ENCODE peak calls at places on chromosomes 3 and 15, in four cellular contexts. O is NT2/D1, Z is mammary epithelial cell, P is pancreas. F is an unnamed sample. For H3K9me3 and H3K27me3, the result is how much of the 10 kb centered on the place peaks cover.

GRCh38 chr3:60490992-60491391 is 760.3 kb downstream of the FHIT start:
- DNase-seq in O (no peak), Z (no peak), P (no peak), F (no peak)

GRCh38 chr3:133408366-133408765 is 8.5 kb downstream of the BFSP2 start:
- DNase-seq in O (no peak), Z (no peak), P (no peak), F (no peak)

GRCh38 chr15:29770796-29771195 is 51.5 kb downstream of the TJP1 start:
- DNase-seq in O (no peak), Z (peak), P (no peak), F (no peak)

GRCh38 chr3:42701371-42702065 is 1.1 kb downstream of the HHATL start:
- DNase-seq in O (peak), Z (no peak), P (no peak), F (peak)

GRCh38 chr3:132657869-132658747 is 1.5 kb downstream of the ACAD11 start:
- DNase-seq in O (no peak), Z (no peak), P (no peak), F (no peak)

GRCh38 chr3:60742606-60743145 is 508.6 kb downstream of the FHIT start:
- DNase-seq in O (peak), Z (peak), P (no peak), F (peak)

GRCh38 chr15:70566047-70566835 is 197.1 kb downstream of the UACA start:
- DNase-seq in O (peak), Z (no peak), P (no peak), F (no peak)

GRCh38 chr3:15279671-15280402 is 52.5 kb downstream of the SH3BP5 start:
- DNase-seq in O (no peak), Z (peak), P (no peak), F (no peak)

GRCh38 chr15:42444415-42445063 is 46.4 kb downstream of the ZNF106 start:
- DNase-seq in O (no peak), Z (peak), P (no peak), F (no peak)

GRCh38 chr15:77839431-77839830 is 206.7 kb upstream of the LINGO1 start:
- DNase-seq in O (no peak), Z (no peak), P (no peak), F (no peak)

GRCh38 chr3:13095408-13095861 is 22.2 kb upstream of the IQSEC1 start:
- DNase-seq in O (no peak), Z (no peak), P (no peak), F (no peak)

GRCh38 chr15:80776420-80777045 is 2.6 kb upstream of the CEMIP start:
- DNase-seq in O (peak), Z (peak), P (peak), F (peak)

GRCh38 chr15:28273468-28273867 is 48.5 kb downstream of the HERC2 start:
- DNase-seq in O (no peak), Z (no peak), P (no peak), F (no peak)

GRCh38 chr3:49217688-49218470 is 46.5 kb downstream of the KLHDC8B start:
- DNase-seq in O (no peak), Z (no peak), P (no peak), F (no peak)

GRCh38 chr3:112979244-112979832 is 4.4 kb upstream of the CD200R1 start:
- DNase-seq in O (no peak), Z (peak), P (no peak), F (no peak)

GRCh38 chr3:113287111-113287817 is 75.9 kb downstream of the BOC start:
- DNase-seq in O (no peak), Z (peak), P (no peak), F (peak)

GRCh38 chr15:48712546-48712945 is 67.0 kb upstream of the FBN1 start:
- DNase-seq in O (no peak), Z (no peak), P (no peak), F (no peak)

GRCh38 chr3:42195879-42196330 is 70.1 kb downstream of the CCK start:
- DNase-seq in O (no peak), Z (no peak), P (no peak), F (no peak)

GRCh38 chr3:178084938-178085816 is 451.1 kb upstream of the KCNMB2 start:
- DNase-seq in O (peak), Z (no peak), P (no peak), F (peak)

GRCh38 chr3:180383332-180384020 is 218.5 kb upstream of the TTC14 start:
- DNase-seq in O (no peak), Z (peak), P (no peak), F (no peak)

GRCh38 chr15:63107895-63108546 is 13.6 kb upstream of the LACTB start:
- DNase-seq in O (no peak), Z (peak), P (no peak), F (peak)

GRCh38 chr3:39000008-39000450 is 51.7 kb downstream of the SCN11A start:
- DNase-seq in O (peak), Z (peak), P (no peak), F (no peak)

GRCh38 chr3:107110596-107111305 is 266.5 kb upstream of the CCDC54 start:
- DNase-seq in O (no peak), Z (no peak), P (no peak), F (no peak)

GRCh38 chr3:159731254-159731653 is 257.4 kb upstream of the IL12A start:
- DNase-seq in O (no peak), Z (no peak), P (no peak), F (no peak)

GRCh38 chr3:155617346-155617745 is 127.5 kb downstream of the PLCH1 start:
- DNase-seq in O (no peak), Z (no peak), P (no peak), F (no peak)
- H3K9me3 ChIP-seq in O (under half), Z (under half), P (under half), F (under half)

DNA sequence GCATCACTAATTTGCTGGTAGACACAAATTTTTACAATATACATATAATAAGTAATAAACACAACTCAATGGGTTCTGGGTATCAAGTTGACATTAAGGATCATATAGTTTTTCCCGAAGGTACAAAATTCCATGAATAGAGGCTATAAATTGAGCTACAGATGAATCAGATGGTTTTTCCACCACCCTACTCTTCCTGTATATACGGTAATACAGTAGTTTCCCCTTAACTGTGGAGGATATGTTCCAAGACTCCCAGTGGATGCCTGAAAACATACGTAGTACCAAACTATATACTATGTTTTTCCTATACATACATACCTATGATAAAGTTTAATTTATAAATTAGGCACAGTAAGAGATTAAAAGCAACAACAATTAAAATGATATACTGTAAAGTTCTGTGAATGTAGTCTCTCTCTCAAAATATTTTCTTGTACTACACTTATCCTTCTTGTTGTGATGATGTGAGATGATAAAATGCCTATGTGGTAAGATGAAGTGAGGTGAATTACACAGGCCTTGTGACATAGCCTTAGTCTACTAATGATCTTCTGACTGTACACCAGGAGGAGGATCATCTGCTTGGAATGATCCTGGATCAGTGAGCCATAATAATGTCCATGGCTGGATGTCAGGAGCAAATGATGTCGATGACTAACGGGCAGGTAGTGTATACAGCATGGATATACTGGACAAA is 116.7 kb downstream of the NR1I2 start:
- DNase-seq in O (no peak), Z (peak), P (no peak), F (no peak)
- H3K27me3 ChIP-seq in O (under half), Z (under half), P (under half), F (under half)

GRCh38 chr3:70857926-70858325 is 545.5 kb upstream of the MDFIC2 start:
- DNase-seq in O (no peak), Z (no peak), P (no peak), F (no peak)
- H3K9me3 ChIP-seq in O (under half), Z (under half), P (under half), F (under half)

GRCh38 chr3:69251078-69251805 is 128.8 kb upstream of the LMOD3 start:
- DNase-seq in O (no peak), Z (no peak), P (no peak), F (no peak)
- H3K27me3 ChIP-seq in O (under half), Z (under half), P (under half), F (under half)